ENCODE peak calls at places on chromosomes 7 and 10, in nine cellular contexts. D, L, Z, U, B, X, S, G and E are unnamed samples.

GRCh38 chr10:71203716-71204115 is 8.7 kb upstream of the UNC5B start:
- DNase-seq in D (no peak), L (no peak), Z (no peak), U (no peak), B (no peak), X (no peak), S (no peak), G (no peak), E (no peak)

GRCh38 chr7:27244488-27245123 is 2.0 kb downstream of the EVX1 start:
- DNase-seq in D (no peak), L (no peak), Z (no peak), U (no peak), B (no peak), X (no peak), S (no peak), G (no peak), E (no peak)

GRCh38 chr7:34131371-34131770 is 226.0 kb downstream of the BMPER start:
- DNase-seq in D (no peak), L (no peak), Z (no peak), U (no peak), B (no peak), X (no peak), S (no peak), G (no peak), E (no peak)

GRCh38 chr7:40009301-40009700 is 59.2 kb downstream of the CDK13 start:
- DNase-seq in D (no peak), L (no peak), Z (no peak), U (no peak), B (no peak), X (no peak), S (no peak), G (no peak), E (no peak)

GRCh38 chr7:121107923-121108498 is 119.5 kb downstream of the CPED1 start:
- DNase-seq in D (peak; percentile 78), L (peak; percentile 59), Z (peak; percentile 3), U (no peak), B (peak; percentile 6), X (no peak), S (peak; percentile 82), G (no peak), E (no peak)

GRCh38 chr10:104479906-104480579 is 126.4 kb downstream of the CFAP58 start:
- DNase-seq in D (no peak), L (no peak), Z (no peak), U (no peak), B (no peak), X (no peak), S (no peak), G (no peak), E (no peak)

GRCh38 chr7:50739744-50740455 is 42.8 kb downstream of the GRB10 start:
- DNase-seq in D (peak; percentile 46), L (no peak), Z (peak; percentile 70), U (peak; percentile 19), B (peak; percentile 43), X (peak; percentile 18), S (no peak), G (peak; percentile 34), E (no peak)

GRCh38 chr10:131760416-131761166 is 140.2 kb upstream of the PPP2R2D start:
- DNase-seq in D (no peak), L (no peak), Z (no peak), U (no peak), B (no peak), X (no peak), S (no peak), G (no peak), E (no peak)

GRCh38 chr10:124992462-124993344 is 50.8 kb downstream of the ZRANB1 start:
- DNase-seq in D (peak; percentile 60), L (peak; percentile 75), Z (peak; percentile 18), U (peak; percentile 19), B (no peak), X (no peak), S (no peak), G (no peak), E (peak; percentile 51)

GRCh38 chr10:31341552-31341951 is 22.5 kb downstream of the ZEB1 start:
- DNase-seq in D (no peak), L (no peak), Z (no peak), U (no peak), B (no peak), X (no peak), S (no peak), G (no peak), E (no peak)

GRCh38 chr10:3132036-3133025 is 40.3 kb downstream of the PITRM1 start:
- DNase-seq in D (no peak), L (no peak), Z (no peak), U (no peak), B (no peak), X (no peak), S (no peak), G (no peak), E (no peak)

GRCh38 chr10:57867226-57867625 is 400.5 kb downstream of the IPMK start:
- DNase-seq in D (no peak), L (no peak), Z (no peak), U (no peak), B (no peak), X (no peak), S (no peak), G (no peak), E (no peak)